ENCODE peak calls at places on chromosomes 7 and 10, in five cellular contexts. R is AG04450, V is left ventricle myocardium superior, C is glutamatergic neuron, L is C1 segment of cervical spinal cord. Q is an unnamed sample.

GRCh38 chr10:127907411-127908105 is 655 bp downstream of the PTPRE start:
- DNase-seq in R (no peak), V (peak), L (no peak), C (peak), Q (no peak)

GRCh38 chr10:21292763-21293517 is 232.5 kb downstream of the SKIDA1 start:
- DNase-seq in L (no peak), R (peak), C (peak), V (peak), Q (peak)

GRCh38 chr7:53062796-53063195 is 27.4 kb downstream of the POM121L12 start:
- DNase-seq in R (no peak), L (no peak), V (no peak), C (no peak), Q (no peak)

GRCh38 chr7:12401538-12402364 is 1.9 kb downstream of the VWDE start:
- DNase-seq in C (no peak), R (no peak), L (no peak), V (no peak), Q (no peak)

GRCh38 chr7:64946772-64947171 is 43.7 kb downstream of the ZNF273 start:
- DNase-seq in V (no peak), C (peak), L (no peak), R (no peak), Q (peak)

GRCh38 chr7:28808786-28809533 is 149.2 kb downstream of the TRIL start:
- DNase-seq in R (no peak), V (peak), C (peak), L (no peak), Q (no peak)

GRCh38 chr7:139481364-139481763 is 2.1 kb downstream of the KLRG2 start:
- DNase-seq in R (no peak), C (no peak), L (no peak), V (no peak), Q (no peak)

GRCh38 chr7:114086906-114087651 is 168.3 kb upstream of the PPP1R3A start:
- DNase-seq in V (no peak), L (no peak), C (peak), R (no peak), Q (peak)

GRCh38 chr7:16428672-16429071 is 7.3 kb upstream of the CRPPA start:
- DNase-seq in V (no peak), L (no peak), R (no peak), C (no peak), Q (no peak)

GRCh38 chr7:129494041-129494440 is 8.3 kb upstream of the SMKR1 start:
- DNase-seq in R (peak), L (no peak), V (no peak), C (no peak), Q (no peak)

GRCh38 chr10:49131507-49132385 is 2.1 kb downstream of the FAM170B start:
- DNase-seq in R (no peak), L (no peak), V (peak), C (no peak), Q (no peak)

GRCh38 chr10:13182424-13182823 is 21.1 kb downstream of the MCM10 start:
- DNase-seq in L (no peak), C (no peak), V (no peak), R (no peak), Q (no peak)

Q was measured in ecto neural progenitor cell.